ENCODE peak calls at places on chromosome 1, in eight cellular contexts. N, M, S, Z, O, X, W and L are unnamed samples.

GRCh38 chr1:236835491-236835890 is 40.4 kb downstream of the MTR start:
- DNase-seq in N (no peak), M (no peak), S (no peak), Z (no peak), O (no peak), X (no peak), W (no peak), L (no peak)

GRCh38 chr1:212667223-212668139 is 32.2 kb downstream of the BATF3 start:
- DNase-seq in N (no peak), M (peak), S (no peak), Z (peak), O (peak), X (no peak), W (no peak), L (peak)

GRCh38 chr1:229119876-229120275 is 151.0 kb upstream of the RAB4A start:
- DNase-seq in N (no peak), M (no peak), S (no peak), Z (no peak), O (no peak), X (no peak), W (no peak), L (no peak)

GRCh38 chr1:7847599-7847998 is 5.3 kb downstream of the UTS2 start:
- DNase-seq in N (no peak), M (peak), S (no peak), Z (peak), O (peak), X (no peak), W (no peak), L (no peak)

GRCh38 chr1:113041569-113042335 is 31.2 kb upstream of the LRIG2 start:
- DNase-seq in N (no peak), M (peak), S (peak), Z (peak), O (no peak), X (no peak), W (no peak), L (peak)

GRCh38 chr1:45644661-45645060 is 20.8 kb upstream of the CCDC17 start:
- DNase-seq in N (no peak), M (no peak), S (no peak), Z (no peak), O (no peak), X (no peak), W (no peak), L (no peak)

GRCh38 chr1:67755160-67755559 is 70.2 kb downstream of the GADD45A start:
- DNase-seq in N (no peak), M (no peak), S (no peak), Z (no peak), O (no peak), X (no peak), W (no peak), L (no peak)

GRCh38 chr1:57235782-57236181 is 188.1 kb downstream of the DAB1 start:
- DNase-seq in N (no peak), M (no peak), S (no peak), Z (no peak), O (no peak), X (no peak), W (no peak), L (no peak)

GRCh38 chr1:26317612-26318337 is at the start of gene CD52:
- DNase-seq in N (peak), M (no peak), S (peak), Z (no peak), O (no peak), X (no peak), W (no peak), L (no peak)

GRCh38 chr1:1535298-1535988 is 5.0 kb downstream of the TMEM240 start:
- DNase-seq in N (no peak), M (no peak), S (no peak), Z (no peak), O (no peak), X (no peak), W (no peak), L (no peak)

GRCh38 chr1:73635021-73635420 is 563.0 kb downstream of the LRRIQ3 start:
- DNase-seq in N (no peak), M (no peak), S (no peak), Z (peak), O (no peak), X (no peak), W (no peak), L (peak)

GRCh38 chr1:89942825-89943658 is 51.9 kb upstream of the ZNF326 start:
- DNase-seq in N (no peak), M (peak), S (no peak), Z (peak), O (no peak), X (no peak), W (no peak), L (peak)

GRCh38 chr1:232943679-232944252 is 6.6 kb upstream of the NTPCR start:
- DNase-seq in N (no peak), M (no peak), S (no peak), Z (no peak), O (no peak), X (no peak), W (no peak), L (no peak)

GRCh38 chr1:233094269-233094668 is 143.9 kb downstream of the NTPCR start:
- DNase-seq in N (no peak), M (no peak), S (no peak), Z (no peak), O (no peak), X (no peak), W (no peak), L (no peak)

GRCh38 chr1:81398041-81398440 is 402.7 kb upstream of the ADGRL2 start:
- DNase-seq in N (no peak), M (no peak), S (no peak), Z (no peak), O (no peak), X (no peak), W (no peak), L (no peak)